ENCODE peak calls at places on chromosome 2, in six cellular contexts. Q is aorta; G is stimulated activated CD4-positive, alpha-beta T cell treated with anti-CD3 and anti-CD28 coated beads, Interleukin-1b, Interleukin-23, amount 100 ng/mL, for 48 hours; L is NCI-H2081; F is NCI-H1092 treated with DMSO at 0.1 percent for 48 hours; W is Caki2. X is an unnamed sample.

GRCh38 chr2:166344286-166345113 is 31.2 kb downstream of the SCN9A start:
- DNase-seq in W (no peak), L (no peak), G (no peak), F (no peak), Q (no peak), X (no peak)

GRCh38 chr2:124933883-124934282 is 908.8 kb downstream of the CNTNAP5 start:
- DNase-seq in G (no peak), L (no peak), Q (no peak), W (no peak), F (no peak), X (no peak)

GRCh38 chr2:151638188-151638933 is 95.9 kb downstream of the NEB start:
- DNase-seq in F (no peak), L (peak), G (no peak), Q (no peak), W (no peak), X (no peak)

GRCh38 chr2:27977623-27978312 is 87.2 kb downstream of the BABAM2 start:
- DNase-seq in F (no peak), G (peak), W (peak), L (no peak), Q (no peak), X (no peak)

GRCh38 chr2:43083710-43084698 is 142.4 kb downstream of the ZFP36L2 start:
- DNase-seq in Q (peak), W (no peak), F (no peak), G (no peak), L (no peak), X (peak)

GRCh38 chr2:144183744-144184143 is 336.2 kb downstream of the ZEB2 start:
- DNase-seq in F (no peak), W (no peak), L (no peak), G (peak), Q (no peak), X (no peak)

GRCh38 chr2:191894681-191895147 is 47.8 kb upstream of the CAVIN2 start:
- DNase-seq in F (no peak), W (peak), G (no peak), L (no peak), Q (no peak), X (no peak)

GRCh38 chr2:23384551-23385349 is at the start of gene KLHL29:
- DNase-seq in W (peak), L (peak), G (peak), F (peak), Q (peak), X (peak)

GRCh38 chr2:111219285-111219684 is 98.6 kb downstream of the BCL2L11 start:
- DNase-seq in L (no peak), W (no peak), F (no peak), G (no peak), Q (no peak), X (no peak)

GRCh38 chr2:144137705-144138428 is 382.1 kb downstream of the ZEB2 start:
- DNase-seq in L (no peak), G (no peak), W (no peak), F (no peak), Q (no peak), X (no peak)

GRCh38 chr2:234161932-234162331 is 111.4 kb downstream of the SPP2 start:
- DNase-seq in F (no peak), Q (no peak), W (no peak), L (no peak), G (no peak), X (no peak)

GRCh38 chr2:52036853-52037252 is 1004.9 kb upstream of the NRXN1 start:
- DNase-seq in W (no peak), F (no peak), L (no peak), G (no peak), Q (no peak), X (no peak)

GRCh38 chr2:137960223-137960622 is 4.0 kb upstream of the HNMT start:
- DNase-seq in Q (no peak), L (no peak), G (no peak), F (no peak), W (no peak), X (no peak)

GRCh38 chr2:166375736-166376487 is at the start of gene SCN9A:
- DNase-seq in W (peak), Q (peak), L (peak), G (peak), F (peak), X (peak)

GRCh38 chr2:238404406-238405216 is 22.1 kb upstream of the ASB1 start:
- DNase-seq in W (no peak), L (no peak), Q (no peak), F (peak), G (no peak), X (no peak)

GRCh38 chr2:218985021-218985324 is at the start of gene FEV:
- DNase-seq in Q (peak), L (no peak), F (no peak), G (no peak), W (no peak), X (no peak)

GRCh38 chr2:60948926-60949579 is 67.7 kb downstream of the REL start:
- DNase-seq in G (no peak), F (no peak), W (no peak), Q (no peak), L (no peak), X (no peak)

GRCh38 chr2:46041434-46041833 is 255.8 kb upstream of the EPAS1 start:
- DNase-seq in W (no peak), L (no peak), F (no peak), Q (no peak), G (no peak), X (no peak)

GRCh38 chr2:98903767-98904485 is 32.1 kb downstream of the CRACDL start:
- DNase-seq in F (peak), G (no peak), L (peak), Q (no peak), W (no peak), X (peak)

GRCh38 chr2:228768818-228769217 is 502.3 kb downstream of the PID1 start:
- DNase-seq in F (no peak), L (no peak), G (no peak), Q (no peak), W (no peak), X (no peak)

GRCh38 chr2:223744580-223744979 is 92.8 kb downstream of the AP1S3 start:
- DNase-seq in F (no peak), Q (no peak), L (no peak), W (peak), G (no peak), X (no peak)

X was measured in posterior vena cava.